ENCODE peak calls at places on chromosomes 2 and 18, in ten cellular contexts. V is heart left ventricle, C is body of pancreas, M is tibial nerve, K is thyroid gland, X is A549, I is uterus, U is NB4, P is right lobe of liver, T is H1. Z is an unnamed sample.

GRCh38 chr18:10134204-10134603 is 220.4 kb downstream of the VAPA start:
- DNase-seq in V (no peak), C (no peak), M (no peak), K (no peak), X (no peak), I (no peak), U (no peak), P (no peak), T (no peak), Z (no peak)

GRCh38 chr2:67879586-67880290 is 183.1 kb downstream of the C1D start:
- DNase-seq in V (no peak), C (no peak), M (no peak), K (no peak), X (no peak), I (no peak), U (no peak), P (no peak), T (no peak), Z (no peak)

GRCh38 chr2:9179572-9180201 is 26.9 kb upstream of the ASAP2 start:
- DNase-seq in V (no peak), C (peak), M (no peak), K (peak), X (peak), I (peak), U (peak), P (no peak), T (no peak), Z (no peak)

GRCh38 chr2:212905640-212906201 is 245.7 kb downstream of the IKZF2 start:
- DNase-seq in V (no peak), C (no peak), M (no peak), K (no peak), X (peak), I (no peak), U (no peak), P (no peak), T (no peak), Z (no peak)

GRCh38 chr18:13266208-13267100 is 47.9 kb downstream of the LDLRAD4 start:
- DNase-seq in V (peak), C (no peak), M (no peak), K (no peak), X (no peak), I (no peak), U (no peak), P (no peak), T (no peak), Z (no peak)

GRCh38 chr2:122412360-122412759 is 656.9 kb downstream of the TSN start:
- DNase-seq in V (no peak), C (no peak), M (no peak), K (no peak), X (no peak), I (no peak), U (no peak), P (no peak), T (no peak), Z (no peak)

GRCh38 chr2:168278424-168278888 is 31.1 kb upstream of the STK39 start:
- DNase-seq in V (no peak), C (no peak), M (no peak), K (no peak), X (no peak), I (no peak), U (no peak), P (no peak), T (no peak), Z (no peak)

GRCh38 chr18:14974576-14974975 is 226.6 kb downstream of the ANKRD30B start:
- DNase-seq in V (no peak), C (no peak), M (no peak), K (peak), X (no peak), I (no peak), U (no peak), P (no peak), T (no peak), Z (peak)

GRCh38 chr2:41925009-41925408 is 122.8 kb upstream of the PKDCC start:
- DNase-seq in V (no peak), C (peak), M (no peak), K (no peak), X (no peak), I (no peak), U (no peak), P (no peak), T (no peak), Z (no peak)

GRCh38 chr2:25018681-25019080 is 23.2 kb upstream of the EFR3B start:
- DNase-seq in V (no peak), C (no peak), M (no peak), K (no peak), X (no peak), I (no peak), U (no peak), P (no peak), T (no peak), Z (no peak)

GRCh38 chr2:168639501-168639900 is 162.9 kb upstream of the NOSTRIN start:
- DNase-seq in V (peak), C (peak), M (peak), K (peak), X (peak), I (peak), U (no peak), P (no peak), T (no peak), Z (peak)

GRCh38 chr2:206665251-206665650 is 23.0 kb downstream of the FAM237A start:
- DNase-seq in V (no peak), C (no peak), M (no peak), K (no peak), X (no peak), I (no peak), U (no peak), P (no peak), T (no peak), Z (no peak)

GRCh38 chr2:140275427-140275826 is 1495.2 kb upstream of the NXPH2 start:
- DNase-seq in V (no peak), C (no peak), M (no peak), K (no peak), X (no peak), I (no peak), U (no peak), P (no peak), T (no peak), Z (no peak)

GRCh38 chr2:232502513-232502900 is 14.9 kb upstream of the ECEL1 start:
- DNase-seq in V (no peak), C (peak), M (no peak), K (peak), X (no peak), I (no peak), U (no peak), P (no peak), T (no peak), Z (no peak)

GRCh38 chr2:177165731-177166711 is 46.6 kb upstream of the HNRNPA3 start:
- DNase-seq in V (no peak), C (no peak), M (no peak), K (no peak), X (peak), I (no peak), U (peak), P (no peak), T (no peak), Z (no peak)
- TF ChIP-seq POLR2A in V (no peak), C (no peak), M (no peak), K (no peak), X (no peak), I (no peak), U (no peak), P (no peak), T (no peak), Z (no peak)

GRCh38 chr18:77110400-77110799 is 22.2 kb downstream of the MBP start:
- DNase-seq in V (no peak), C (no peak), M (no peak), K (no peak), X (no peak), I (peak), U (no peak), P (no peak), T (no peak), Z (no peak)

GRCh38 chr18:77113361-77114069 is 19.1 kb downstream of the MBP start:
- DNase-seq in V (peak), C (no peak), M (no peak), K (no peak), X (no peak), I (peak), U (no peak), P (no peak), T (no peak), Z (no peak)

GRCh38 chr18:77110936-77111335 is 21.6 kb downstream of the MBP start:
- DNase-seq in V (no peak), C (no peak), M (no peak), K (no peak), X (no peak), I (no peak), U (no peak), P (no peak), T (no peak), Z (no peak)

GRCh38 chr18:77112161-77112801 is 20.3 kb downstream of the MBP start:
- DNase-seq in V (peak), C (no peak), M (no peak), K (no peak), X (no peak), I (peak), U (peak), P (no peak), T (no peak), Z (no peak)

GRCh38 chr18:77111449-77112160 is 21.0 kb downstream of the MBP start:
- DNase-seq in V (peak), C (no peak), M (no peak), K (no peak), X (no peak), I (peak), U (peak), P (no peak), T (no peak), Z (no peak)
- TF ChIP-seq POLR2A in V (no peak), C (no peak), M (no peak), K (no peak), X (no peak), I (no peak), U (no peak), P (peak), T (no peak), Z (no peak)

GRCh38 chr2:216502776-216503629 is 4.4 kb downstream of the RPL37A start:
- DNase-seq in V (no peak), C (no peak), M (no peak), K (no peak), X (no peak), I (no peak), U (peak), P (no peak), T (no peak), Z (no peak)
- TF ChIP-seq POLR2A in V (no peak), C (no peak), M (no peak), K (no peak), X (no peak), I (no peak), U (no peak), P (no peak), T (peak), Z (no peak)

GRCh38 chr2:226799211-226799975 is at the start of gene IRS1:
- DNase-seq in V (peak), C (peak), M (peak), K (peak), X (peak), I (peak), U (peak), P (peak), T (no peak), Z (no peak)
- TF ChIP-seq POLR2A in V (no peak), C (peak), M (no peak), K (peak), X (peak), I (peak), U (peak), P (peak), T (peak), Z (no peak)

DNA sequence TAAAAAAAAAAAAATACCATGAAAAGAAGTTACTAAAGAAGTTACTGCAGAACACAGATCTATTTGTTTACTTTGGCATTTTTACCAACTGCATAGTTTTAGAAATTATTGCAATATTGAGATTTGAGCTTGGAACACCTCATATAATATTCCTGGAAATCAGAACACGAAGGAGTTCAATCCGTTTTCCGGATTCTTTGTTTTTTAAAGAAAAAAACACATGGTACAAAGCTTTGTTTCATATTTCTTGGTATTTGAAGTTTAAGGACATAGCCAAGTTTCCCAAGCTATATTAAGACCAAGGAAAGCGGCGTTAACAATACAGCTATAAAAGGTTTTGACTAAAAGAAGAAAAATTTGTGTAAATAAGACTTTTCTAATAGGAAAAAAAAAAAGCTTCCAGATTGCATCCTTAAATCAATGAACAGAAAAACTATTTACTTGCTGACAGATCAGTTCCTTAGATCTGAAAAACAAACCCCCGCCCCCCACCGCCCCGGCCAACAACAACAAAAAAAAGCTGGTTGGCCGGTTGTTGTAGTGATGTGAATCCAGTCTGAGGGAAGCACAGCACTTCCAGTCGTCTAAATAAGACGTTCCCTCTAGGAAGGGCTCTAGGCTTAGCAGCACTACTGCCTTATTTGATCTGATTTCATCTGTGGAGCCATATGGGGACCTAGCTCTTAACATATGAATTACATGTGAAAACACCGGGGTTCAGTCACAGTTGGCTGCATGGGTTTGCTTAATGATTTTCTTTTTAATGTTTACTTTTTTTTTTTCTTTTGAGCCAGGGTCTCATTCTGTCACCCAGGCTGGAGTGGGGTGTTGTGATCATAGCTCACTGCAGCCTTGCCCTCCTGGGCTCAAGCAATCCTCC is 2.5 kb upstream of the RHOB start:
- DNase-seq in V (peak), C (peak), M (peak), K (no peak), X (peak), I (peak), U (no peak), P (no peak), T (no peak), Z (no peak)
- TF ChIP-seq POLR2A in V (no peak), C (no peak), M (peak), K (peak), X (no peak), I (peak), U (no peak), P (no peak), T (no peak), Z (no peak)

GRCh38 chr18:75208836-75209128 is 157 bp downstream of the PTGR3 start:
- DNase-seq in V (no peak), C (no peak), M (no peak), K (no peak), X (no peak), I (no peak), U (no peak), P (no peak), T (no peak), Z (peak)
- TF ChIP-seq POLR2A in V (no peak), C (peak), M (peak), K (peak), X (peak), I (peak), U (peak), P (peak), T (no peak), Z (no peak)

GRCh38 chr2:109171444-109172334 is 42.7 kb downstream of the SH3RF3 start:
- DNase-seq in V (peak), C (no peak), M (peak), K (peak), X (peak), I (peak), U (no peak), P (no peak), T (no peak), Z (no peak)
- TF ChIP-seq POLR2A in V (no peak), C (no peak), M (no peak), K (no peak), X (no peak), I (no peak), U (no peak), P (no peak), T (no peak), Z (peak)

GRCh38 chr2:63591566-63592175 is 2.9 kb downstream of the MDH1 start:
- DNase-seq in V (no peak), C (no peak), M (no peak), K (no peak), X (no peak), I (no peak), U (no peak), P (no peak), T (no peak), Z (no peak)

GRCh38 chr2:63587814-63588384 is 378 bp downstream of the WDPCP start:
- DNase-seq in V (no peak), C (no peak), M (no peak), K (no peak), X (no peak), I (no peak), U (no peak), P (no peak), T (peak), Z (peak)

GRCh38 chr2:63589148-63589972 is 597 bp downstream of the MDH1 start:
- DNase-seq in V (no peak), C (no peak), M (no peak), K (no peak), X (peak), I (no peak), U (peak), P (no peak), T (no peak), Z (no peak)

GRCh38 chr2:63590621-63591408 is 2.1 kb downstream of the MDH1 start:
- DNase-seq in V (peak), C (no peak), M (peak), K (no peak), X (no peak), I (peak), U (peak), P (no peak), T (no peak), Z (no peak)

DNA sequence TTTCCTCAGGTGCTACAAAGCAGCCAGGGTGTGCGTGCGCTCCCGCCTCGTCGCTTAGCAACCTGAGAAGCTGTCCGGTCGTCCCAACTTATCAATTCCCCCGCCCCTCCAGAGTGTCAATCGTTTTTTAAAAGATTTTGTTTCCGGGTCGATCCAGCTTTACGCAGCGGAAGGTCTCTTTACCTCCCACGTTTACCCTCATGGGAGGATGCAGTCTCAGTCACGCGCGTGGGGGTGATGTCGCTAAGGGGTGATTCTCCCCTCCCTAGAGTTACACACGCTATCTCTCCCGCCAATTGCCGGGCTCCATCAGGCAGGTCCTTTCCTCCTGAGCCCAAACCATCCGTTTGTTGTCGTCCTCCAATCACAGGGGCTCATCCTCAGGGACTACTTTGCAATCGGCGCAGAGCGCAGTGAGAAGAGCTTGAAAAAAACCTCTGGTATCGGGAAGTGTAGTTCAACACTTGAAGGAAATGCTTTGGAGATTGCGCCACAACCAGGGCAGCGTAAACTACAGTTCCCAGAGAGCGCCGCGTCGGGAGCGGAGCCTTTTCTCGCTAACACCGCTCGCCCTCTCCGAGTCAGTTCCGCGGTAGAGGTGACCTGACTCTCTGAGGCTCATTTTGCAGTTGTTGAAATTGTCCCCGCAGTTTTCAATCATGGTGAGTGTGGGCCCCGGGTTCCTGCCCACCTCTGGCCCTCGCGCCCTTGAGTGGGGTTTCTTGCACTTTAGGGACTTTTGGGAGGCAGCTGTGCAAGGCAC is at the start of the genes MDH1 and WDPCP:
- DNase-seq in V (peak), C (peak), M (peak), K (peak), X (peak), I (peak), U (peak), P (peak), T (peak), Z (peak)
- TF ChIP-seq POLR2A in V (peak), C (peak), M (peak), K (peak), X (peak), I (peak), U (peak), P (peak), T (peak), Z (peak)

DNA sequence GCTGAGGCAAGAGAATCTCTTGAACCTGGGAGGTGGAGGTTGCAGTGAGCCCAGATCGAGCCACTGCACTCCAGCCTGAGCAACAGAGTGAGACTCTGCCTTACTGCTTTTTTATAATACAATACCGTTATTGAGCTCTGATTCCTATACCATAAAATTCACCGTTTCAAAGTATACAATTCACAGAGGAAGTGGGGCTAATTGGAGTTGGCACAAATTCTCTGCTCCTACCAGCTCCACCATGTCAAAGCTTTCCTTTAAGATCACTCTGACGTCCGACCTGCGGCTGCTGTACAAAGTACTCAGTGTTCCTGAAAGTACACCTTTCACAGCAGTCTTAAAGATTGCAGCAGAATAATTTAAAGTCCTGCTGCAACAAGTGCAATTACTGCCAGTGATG is 29.6 kb upstream of the CYBRD1 start:
- DNase-seq in V (no peak), C (no peak), M (no peak), K (no peak), X (no peak), I (no peak), U (no peak), P (no peak), T (no peak), Z (no peak)
- TF ChIP-seq POLR2A in V (no peak), C (no peak), M (no peak), K (no peak), X (no peak), I (no peak), U (no peak), P (no peak), T (no peak), Z (no peak)